ENCODE peak calls at places on chromosomes 7 and 10, in six cellular contexts. One of them, this sample, is unnamed.

GRCh38 chr7:120272261-120272895 is 597 bp upstream of the KCND2 start:
- DNase-seq in trophoblast cell: peak; percentile 12
- DNase-seq in H1: no peak
- DNase-seq in neuronal stem cell: peak; percentile 26
- DNase-seq in IMR-90: peak; percentile 53
- DNase-seq in H9: peak; percentile 56
- DNase-seq in this sample: peak; percentile 69

GRCh38 chr10:107163904-107164861 is at the start of gene SORCS1:
- DNase-seq in neuronal stem cell: peak; percentile 68
- DNase-seq in H1: no peak
- DNase-seq in trophoblast cell: no peak
- DNase-seq in IMR-90: no peak
- DNase-seq in H9: peak; percentile 60
- DNase-seq in this sample: no peak

GRCh38 chr10:125231116-125231812 is 70.9 kb upstream of the CTBP2 start:
- DNase-seq in neuronal stem cell: peak; percentile 24
- DNase-seq in IMR-90: peak; percentile 98
- DNase-seq in H9: peak; percentile 55
- DNase-seq in trophoblast cell: peak; percentile 96
- DNase-seq in H1: peak; percentile 56
- DNase-seq in this sample: peak; percentile 94

GRCh38 chr7:151045262-151045661 is 3.1 kb upstream of the ASIC3 start:
- DNase-seq in neuronal stem cell: no peak
- DNase-seq in H1: no peak
- DNase-seq in IMR-90: no peak
- DNase-seq in H9: no peak
- DNase-seq in trophoblast cell: no peak
- DNase-seq in this sample: no peak

GRCh38 chr7:36735172-36735571 is 10.9 kb upstream of the AOAH start:
- DNase-seq in H9: no peak
- DNase-seq in H1: no peak
- DNase-seq in neuronal stem cell: no peak
- DNase-seq in trophoblast cell: no peak
- DNase-seq in IMR-90: no peak
- DNase-seq in this sample: no peak

GRCh38 chr7:42843209-42843800 is 68.6 kb downstream of the C7orf25 start:
- DNase-seq in trophoblast cell: no peak
- DNase-seq in H9: peak; percentile 75
- DNase-seq in neuronal stem cell: peak; percentile 29
- DNase-seq in IMR-90: peak; percentile 31
- DNase-seq in H1: no peak
- DNase-seq in this sample: peak; percentile 54

GRCh38 chr10:11178606-11179221 is 161.0 kb downstream of the CELF2 start:
- DNase-seq in trophoblast cell: no peak
- DNase-seq in neuronal stem cell: no peak
- DNase-seq in H9: no peak
- DNase-seq in H1: no peak
- DNase-seq in IMR-90: peak; percentile 61
- DNase-seq in this sample: peak; percentile 87

GRCh38 chr10:124517931-124518330 is 56.3 kb downstream of the LHPP start:
- DNase-seq in neuronal stem cell: no peak
- DNase-seq in IMR-90: no peak
- DNase-seq in H1: no peak
- DNase-seq in H9: no peak
- DNase-seq in trophoblast cell: no peak
- DNase-seq in this sample: no peak

GRCh38 chr10:86872757-86873156 is 84.7 kb downstream of the MMRN2 start:
- DNase-seq in neuronal stem cell: no peak
- DNase-seq in H9: no peak
- DNase-seq in trophoblast cell: no peak
- DNase-seq in IMR-90: no peak
- DNase-seq in H1: no peak
- DNase-seq in this sample: peak; percentile 75

GRCh38 chr10:12577610-12578009 is 228.3 kb downstream of the CAMK1D start:
- DNase-seq in IMR-90: no peak
- DNase-seq in trophoblast cell: no peak
- DNase-seq in H1: no peak
- DNase-seq in H9: no peak
- DNase-seq in neuronal stem cell: no peak
- DNase-seq in this sample: no peak

GRCh38 chr7:13908667-13909382 is 80.6 kb downstream of the ETV1 start:
- DNase-seq in H1: no peak
- DNase-seq in trophoblast cell: no peak
- DNase-seq in H9: no peak
- DNase-seq in neuronal stem cell: peak; percentile 20
- DNase-seq in IMR-90: no peak
- DNase-seq in this sample: no peak

GRCh38 chr7:149787428-149788299 is 14.3 kb upstream of the ZNF467 start:
- DNase-seq in H9: peak; percentile 64
- DNase-seq in trophoblast cell: no peak
- DNase-seq in H1: no peak
- DNase-seq in IMR-90: no peak
- DNase-seq in neuronal stem cell: no peak
- DNase-seq in this sample: no peak

GRCh38 chr7:151174246-151175046 is 7.0 kb upstream of the GBX1 start:
- DNase-seq in trophoblast cell: no peak
- DNase-seq in neuronal stem cell: no peak
- DNase-seq in H9: peak; percentile 54
- DNase-seq in IMR-90: peak; percentile 11
- DNase-seq in H1: no peak
- DNase-seq in this sample: peak; percentile 11

GRCh38 chr7:33892945-33893344 is 12.4 kb upstream of the BMPER start:
- DNase-seq in H9: no peak
- DNase-seq in trophoblast cell: no peak
- DNase-seq in H1: no peak
- DNase-seq in neuronal stem cell: no peak
- DNase-seq in IMR-90: no peak
- DNase-seq in this sample: no peak

GRCh38 chr7:48298779-48299178 is 127.5 kb downstream of the ABCA13 start:
- DNase-seq in IMR-90: peak; percentile 84
- DNase-seq in H1: no peak
- DNase-seq in neuronal stem cell: no peak
- DNase-seq in H9: no peak
- DNase-seq in trophoblast cell: no peak
- DNase-seq in this sample: peak; percentile 1

GRCh38 chr7:93717217-93717900 is 142.8 kb upstream of the CALCR start:
- DNase-seq in H1: no peak
- DNase-seq in H9: no peak
- DNase-seq in IMR-90: no peak
- DNase-seq in trophoblast cell: no peak
- DNase-seq in neuronal stem cell: no peak
- DNase-seq in this sample: peak; percentile 6

GRCh38 chr10:13201132-13201531 is 33.0 kb downstream of the UCMA start:
- DNase-seq in trophoblast cell: no peak
- DNase-seq in H1: no peak
- DNase-seq in IMR-90: peak; percentile 75
- DNase-seq in neuronal stem cell: no peak
- DNase-seq in H9: no peak
- DNase-seq in this sample: peak; percentile 35

GRCh38 chr7:74579800-74580685 is 77.5 kb upstream of the GTF2I start:
- DNase-seq in trophoblast cell: peak; percentile 67
- DNase-seq in neuronal stem cell: no peak
- DNase-seq in H1: no peak
- DNase-seq in H9: no peak
- DNase-seq in IMR-90: peak; percentile 36
- DNase-seq in this sample: peak; percentile 65

GRCh38 chr10:70093335-70093944 is 39.2 kb downstream of the AIFM2 start:
- DNase-seq in trophoblast cell: no peak
- DNase-seq in H9: no peak
- DNase-seq in H1: no peak
- DNase-seq in IMR-90: no peak
- DNase-seq in neuronal stem cell: no peak
- DNase-seq in this sample: no peak

GRCh38 chr7:74490546-74490945 is 36.8 kb downstream of the GTF2IRD1 start:
- DNase-seq in H1: no peak
- DNase-seq in H9: no peak
- DNase-seq in trophoblast cell: no peak
- DNase-seq in neuronal stem cell: no peak
- DNase-seq in IMR-90: no peak
- DNase-seq in this sample: no peak

GRCh38 chr7:52498319-52498718 is 537.1 kb upstream of the POM121L12 start:
- DNase-seq in trophoblast cell: no peak
- DNase-seq in H1: no peak
- DNase-seq in neuronal stem cell: no peak
- DNase-seq in IMR-90: no peak
- DNase-seq in H9: no peak
- DNase-seq in this sample: peak; percentile 77

GRCh38 chr10:78907458-78908211 is 161.1 kb upstream of the ZMIZ1 start:
- DNase-seq in trophoblast cell: no peak
- DNase-seq in H9: peak; percentile 24
- DNase-seq in IMR-90: no peak
- DNase-seq in neuronal stem cell: no peak
- DNase-seq in H1: no peak
- DNase-seq in this sample: no peak

GRCh38 chr10:89278034-89278535 is 23.8 kb upstream of the IFIT2 start:
- DNase-seq in H1: no peak
- DNase-seq in trophoblast cell: peak; percentile 61
- DNase-seq in H9: no peak
- DNase-seq in neuronal stem cell: no peak
- DNase-seq in IMR-90: peak; percentile 98
- DNase-seq in this sample: peak; percentile 94

GRCh38 chr10:20747782-20748181 is 149.3 kb downstream of the NEBL start:
- DNase-seq in trophoblast cell: no peak
- DNase-seq in IMR-90: no peak
- DNase-seq in H9: no peak
- DNase-seq in H1: no peak
- DNase-seq in neuronal stem cell: no peak
- DNase-seq in this sample: no peak

GRCh38 chr7:57308631-57309408 is 141.2 kb upstream of the ZNF716 start:
- DNase-seq in trophoblast cell: no peak
- DNase-seq in IMR-90: no peak
- DNase-seq in neuronal stem cell: no peak
- DNase-seq in H9: no peak
- DNase-seq in H1: no peak
- DNase-seq in this sample: no peak

DNA sequence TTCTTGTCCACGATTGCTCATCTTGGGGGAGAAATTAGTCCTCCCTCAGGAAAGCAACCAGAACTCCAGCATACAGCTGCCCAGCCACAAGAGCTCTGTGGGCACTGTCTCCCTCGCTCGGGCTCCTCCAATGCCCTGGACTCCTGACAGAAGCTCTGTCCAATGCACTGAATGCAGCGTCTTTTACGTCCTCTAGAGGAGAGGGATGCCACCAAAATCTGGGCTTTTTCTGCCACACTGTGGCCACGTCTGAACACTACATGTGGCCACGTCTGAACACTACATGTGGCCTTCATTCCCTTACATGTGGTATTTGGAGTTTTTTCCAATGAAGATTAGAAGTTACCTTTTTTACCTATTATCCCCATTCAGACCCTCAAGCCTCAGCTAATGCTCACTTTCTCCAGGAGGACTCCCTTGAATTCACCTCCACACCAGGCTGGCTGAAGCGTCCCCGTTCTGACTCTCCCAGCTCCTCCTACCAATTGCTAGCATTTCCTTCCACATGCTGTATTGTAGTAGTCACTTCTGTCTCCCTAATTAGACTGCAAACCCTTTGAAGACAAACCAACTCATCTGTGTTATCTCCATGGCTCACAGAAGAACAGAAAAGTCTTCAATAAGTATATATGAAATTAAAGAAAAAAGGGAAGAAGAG is 134.3 kb upstream of the PDE1C start:
- DNase-seq in IMR-90: peak; percentile 77
- DNase-seq in H9: peak; percentile 70
- DNase-seq in neuronal stem cell: peak; percentile 54
- DNase-seq in trophoblast cell: peak; percentile 50
- DNase-seq in H1: peak; percentile 19
- DNase-seq in this sample: peak; percentile 88
- H3K4me2 ChIP-seq in IMR-90: no peak overlapping the region
- H3K4me2 ChIP-seq in H9: no peak overlapping the region
- H3K4me2 ChIP-seq in neuronal stem cell: no peak overlapping the region
- H3K4me2 ChIP-seq in trophoblast cell: no peak overlapping the region
- H3K4me2 ChIP-seq in H1: no peak overlapping the region
- H3K4me2 ChIP-seq in this sample: peak overlapping the region; percentile 31

DNA sequence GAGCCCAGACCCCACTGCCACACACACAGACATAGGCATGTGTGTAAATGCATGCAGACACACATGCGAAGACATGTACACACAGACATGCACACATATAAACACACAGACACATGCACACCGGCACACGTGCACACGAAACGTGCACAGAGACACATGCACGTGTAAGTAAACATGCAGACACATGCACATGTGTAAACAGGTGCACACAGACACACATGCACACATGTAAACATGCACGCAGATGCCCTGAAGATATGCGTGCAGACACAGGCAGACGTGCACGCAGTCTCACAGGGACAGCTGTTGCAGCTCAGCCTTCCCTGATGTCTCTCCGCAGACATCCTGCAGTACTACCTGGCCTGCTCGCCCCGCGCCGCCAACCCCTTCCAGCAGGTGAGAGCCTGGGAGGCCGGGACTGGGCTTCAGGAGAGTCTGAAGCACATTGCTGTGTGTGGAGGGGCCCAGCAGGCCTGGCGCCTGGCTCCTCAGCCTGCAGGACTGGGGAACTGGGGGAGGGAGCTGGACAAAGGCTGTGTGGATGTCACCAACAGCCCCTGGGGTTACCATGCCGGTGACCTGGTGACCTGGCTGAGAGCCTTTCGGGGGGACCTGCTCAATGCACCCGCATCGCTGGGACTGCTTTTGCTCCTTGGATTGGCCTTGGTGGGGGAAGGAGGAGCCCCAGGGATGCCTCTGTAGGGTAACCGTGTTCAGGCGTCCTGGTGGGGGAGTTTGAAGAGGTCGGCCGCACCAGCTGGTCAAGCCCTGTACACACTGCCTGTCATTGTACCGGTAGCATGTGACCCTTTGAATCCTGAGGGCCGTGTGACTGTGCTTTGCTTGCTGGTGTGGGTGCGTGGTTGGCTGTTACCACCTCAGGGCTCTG is 20.3 kb downstream of the TTYH3 start:
- DNase-seq in trophoblast cell: no peak
- DNase-seq in H9: no peak
- DNase-seq in IMR-90: no peak
- DNase-seq in neuronal stem cell: no peak
- DNase-seq in H1: no peak
- DNase-seq in this sample: no peak
- H3K14ac ChIP-seq in trophoblast cell: no peak overlapping the region
- H3K14ac ChIP-seq in H9: no peak overlapping the region
- H3K14ac ChIP-seq in IMR-90: no peak overlapping the region
- H3K14ac ChIP-seq in neuronal stem cell: no peak overlapping the region
- H3K14ac ChIP-seq in H1: no peak overlapping the region
- H3K14ac ChIP-seq in this sample: no peak overlapping the region

GRCh38 chr7:101853684-101854083 is 36.3 kb downstream of the CUX1 start:
- DNase-seq in H9: no peak
- DNase-seq in H1: no peak
- DNase-seq in neuronal stem cell: no peak
- DNase-seq in IMR-90: no peak
- DNase-seq in trophoblast cell: no peak
- DNase-seq in this sample: no peak
- H4K91ac ChIP-seq in H9: no peak overlapping the region
- H4K91ac ChIP-seq in H1: no peak overlapping the region
- H4K91ac ChIP-seq in neuronal stem cell: no peak overlapping the region
- H4K91ac ChIP-seq in IMR-90: no peak overlapping the region
- H4K91ac ChIP-seq in trophoblast cell: no peak overlapping the region
- H4K91ac ChIP-seq in this sample: no peak overlapping the region

GRCh38 chr7:78011642-78012041 is 213.1 kb downstream of the PHTF2 start:
- DNase-seq in H1: no peak
- DNase-seq in neuronal stem cell: no peak
- DNase-seq in trophoblast cell: no peak
- DNase-seq in IMR-90: no peak
- DNase-seq in H9: no peak
- DNase-seq in this sample: no peak
- H3K4me2 ChIP-seq in H1: no peak overlapping the region
- H3K4me2 ChIP-seq in neuronal stem cell: no peak overlapping the region
- H3K4me2 ChIP-seq in trophoblast cell: no peak overlapping the region
- H3K4me2 ChIP-seq in IMR-90: no peak overlapping the region
- H3K4me2 ChIP-seq in H9: no peak overlapping the region
- H3K4me2 ChIP-seq in this sample: no peak overlapping the region

This sample was measured in mesenchymal stem cell.